ENCODE peak calls at places on chromosomes 4 and X, in seven cellular contexts. M, W, R, T, B, Y and S are unnamed samples.

GRCh38 chr4:108370291-108370690 is 201.6 kb upstream of the LEF1 start:
- DNase-seq in Y (no peak), W (no peak), M (no peak), B (no peak), R (no peak), T (no peak), S (no peak)

GRCh38 chr4:72290737-72291136 is 258.9 kb downstream of the NPFFR2 start:
- DNase-seq in B (no peak), T (no peak), M (no peak), R (no peak), Y (no peak), W (no peak), S (no peak)

GRCh38 chr4:171846232-171846631 is 33.0 kb downstream of the GALNTL6 start:
- DNase-seq in R (no peak), W (peak), Y (peak), B (no peak), T (no peak), M (peak), S (no peak)

GRCh38 chr4:3212391-3213100 is 36.4 kb upstream of the MSANTD1 start:
- DNase-seq in B (no peak), T (no peak), W (no peak), Y (no peak), M (no peak), R (peak), S (no peak)

GRCh38 chrX:129638917-129639316 is 15.8 kb downstream of the APLN start:
- DNase-seq in Y (no peak), W (peak), R (no peak), M (no peak), B (no peak), T (no peak), S (no peak)

GRCh38 chrX:119391279-119391678 is 7.9 kb upstream of the SLC25A43 start:
- DNase-seq in R (no peak), T (no peak), Y (peak), B (no peak), W (peak), M (peak), S (no peak)

GRCh38 chr4:41541697-41542096 is 3.7 kb downstream of the LIMCH1 start:
- DNase-seq in R (peak), W (no peak), M (no peak), B (peak), T (peak), Y (peak), S (no peak)

GRCh38 chr4:57114973-57115372 is 4.8 kb upstream of the IGFBP7 start:
- DNase-seq in T (no peak), R (no peak), Y (peak), W (no peak), B (no peak), M (no peak), S (no peak)

GRCh38 chr4:53455766-53456165 is 78.3 kb downstream of the FIP1L1 start:
- DNase-seq in T (no peak), Y (no peak), B (no peak), M (no peak), R (no peak), W (no peak), S (no peak)

GRCh38 chrX:38175140-38175539 is 45.5 kb downstream of the SRPX start:
- DNase-seq in W (peak), R (no peak), T (no peak), M (peak), Y (no peak), B (no peak), S (no peak)

GRCh38 chrX:101602077-101602476 is 15.7 kb downstream of the ARMCX6 start:
- DNase-seq in R (no peak), T (no peak), B (no peak), M (no peak), Y (peak), W (no peak), S (no peak)

GRCh38 chrX:9701790-9702189 is 63.9 kb downstream of the GPR143 start:
- DNase-seq in M (no peak), W (no peak), Y (no peak), T (no peak), B (no peak), R (no peak), S (no peak)

GRCh38 chr4:163544407-163545038 is 50.0 kb downstream of the TMA16 start:
- DNase-seq in R (peak), W (peak), B (no peak), T (peak), Y (peak), M (peak), S (no peak)

GRCh38 chr4:163553146-163553545 is 58.7 kb downstream of the TMA16 start:
- DNase-seq in B (no peak), R (no peak), Y (no peak), M (no peak), T (no peak), W (no peak), S (no peak)

GRCh38 chr4:163550869-163551267 is 56.4 kb downstream of the TMA16 start:
- DNase-seq in M (no peak), B (no peak), T (no peak), Y (no peak), W (no peak), R (no peak), S (no peak)

GRCh38 chr4:163548481-163549243 is 54.2 kb downstream of the TMA16 start:
- DNase-seq in T (no peak), W (peak), M (no peak), B (no peak), R (peak), Y (peak), S (peak)
- H3K27ac ChIP-seq in T (no peak), W (no peak), M (no peak), B (no peak), R (no peak), Y (no peak), S (no peak)

GRCh38 chr4:74543247-74543670 is 98.3 kb downstream of the AREG start:
- DNase-seq in Y (no peak), R (no peak), T (no peak), B (no peak), W (no peak), M (no peak), S (no peak)
- H3K27ac ChIP-seq in Y (no peak), R (no peak), T (no peak), B (no peak), W (no peak), M (no peak), S (no peak)

GRCh38 chrX:23374291-23374690 is 39.6 kb downstream of the PTCHD1 start:
- DNase-seq in T (no peak), M (no peak), R (no peak), W (no peak), Y (no peak), B (no peak), S (no peak)

GRCh38 chrX:23372220-23372902 is 37.7 kb downstream of the PTCHD1 start:
- DNase-seq in T (no peak), W (no peak), M (no peak), B (no peak), R (no peak), Y (peak), S (no peak)

GRCh38 chrX:23369037-23369436 is 34.4 kb downstream of the PTCHD1 start:
- DNase-seq in W (no peak), Y (no peak), B (no peak), M (no peak), R (no peak), T (no peak), S (no peak)

GRCh38 chrX:23376581-23376980 is 41.9 kb downstream of the PTCHD1 start:
- DNase-seq in T (no peak), W (no peak), B (no peak), Y (no peak), R (no peak), M (no peak), S (no peak)

GRCh38 chrX:23373129-23373804 is 38.6 kb downstream of the PTCHD1 start:
- DNase-seq in Y (peak), M (no peak), B (no peak), T (no peak), R (no peak), W (no peak), S (no peak)
- H3K27ac ChIP-seq in Y (no peak), M (peak), B (peak), T (no peak), R (no peak), W (no peak), S (peak)

DNA sequence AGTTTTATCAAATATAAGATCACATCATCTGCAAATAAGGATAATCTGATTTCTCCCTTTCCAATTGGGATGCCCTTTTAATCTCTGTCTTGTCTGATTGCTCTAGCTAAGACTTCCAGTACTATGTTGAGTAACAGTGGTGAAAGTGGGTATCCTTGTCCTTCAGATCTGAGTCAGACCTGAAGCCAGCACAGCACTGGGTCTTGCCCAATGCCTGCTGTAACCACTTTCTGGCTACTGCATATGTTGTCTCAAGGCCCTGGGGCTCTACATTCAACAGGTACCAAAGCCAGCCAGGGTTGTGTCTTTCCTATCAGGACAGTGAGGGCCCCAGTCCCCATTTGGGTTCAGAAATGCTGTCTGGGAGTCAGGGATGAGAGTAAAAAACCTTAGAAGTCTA is 90.3 kb downstream of the CYSLTR1 start:
- DNase-seq in W (no peak), Y (no peak), B (no peak), R (no peak), M (no peak), T (no peak), S (no peak)
- H3K27ac ChIP-seq in W (no peak), Y (no peak), B (no peak), R (no peak), M (no peak), T (no peak), S (no peak)